ENCODE peak calls at places on chromosomes 4 and X, in seven cellular contexts. One of them, this sample, is unnamed.

GRCh38 chrX:72128183-72128834 is 3.4 kb downstream of the RTL5 start:
- DNase-seq in stimulated activated CD4-positive, alpha-beta T cell treated with anti-CD3 and anti-CD28 coated beads, Interleukin-2, amount 100 ng/mL, for 24 hours: no peak
- DNase-seq in sciatic nerve: no peak
- DNase-seq in NCI-H2107: no peak
- DNase-seq in fibroblast of pulmonary artery: no peak
- DNase-seq in left cardiac atrium: no peak
- DNase-seq in renal cortical epithelial cell: no peak
- DNase-seq in this sample: no peak

GRCh38 chr4:129248621-129249020 is 152.7 kb downstream of the C4orf33 start:
- DNase-seq in left cardiac atrium: no peak
- DNase-seq in stimulated activated CD4-positive, alpha-beta T cell treated with anti-CD3 and anti-CD28 coated beads, Interleukin-2, amount 100 ng/mL, for 24 hours: no peak
- DNase-seq in fibroblast of pulmonary artery: no peak
- DNase-seq in sciatic nerve: no peak
- DNase-seq in renal cortical epithelial cell: no peak
- DNase-seq in NCI-H2107: no peak
- DNase-seq in this sample: no peak

GRCh38 chrX:104566921-104567501 is 1.0 kb downstream of the IL1RAPL2 start:
- DNase-seq in renal cortical epithelial cell: no peak
- DNase-seq in stimulated activated CD4-positive, alpha-beta T cell treated with anti-CD3 and anti-CD28 coated beads, Interleukin-2, amount 100 ng/mL, for 24 hours: no peak
- DNase-seq in left cardiac atrium: no peak
- DNase-seq in NCI-H2107: no peak
- DNase-seq in fibroblast of pulmonary artery: no peak
- DNase-seq in sciatic nerve: no peak
- DNase-seq in this sample: no peak

GRCh38 chrX:19571708-19572107 is 56.4 kb upstream of the MAP3K15 start:
- DNase-seq in NCI-H2107: no peak
- DNase-seq in fibroblast of pulmonary artery: no peak
- DNase-seq in renal cortical epithelial cell: no peak
- DNase-seq in stimulated activated CD4-positive, alpha-beta T cell treated with anti-CD3 and anti-CD28 coated beads, Interleukin-2, amount 100 ng/mL, for 24 hours: no peak
- DNase-seq in left cardiac atrium: no peak
- DNase-seq in sciatic nerve: no peak
- DNase-seq in this sample: no peak

GRCh38 chr4:25307596-25307995 is 5.0 kb upstream of the ZCCHC4 start:
- DNase-seq in NCI-H2107: no peak
- DNase-seq in left cardiac atrium: no peak
- DNase-seq in fibroblast of pulmonary artery: no peak
- DNase-seq in sciatic nerve: no peak
- DNase-seq in stimulated activated CD4-positive, alpha-beta T cell treated with anti-CD3 and anti-CD28 coated beads, Interleukin-2, amount 100 ng/mL, for 24 hours: no peak
- DNase-seq in renal cortical epithelial cell: no peak
- DNase-seq in this sample: no peak

GRCh38 chr4:71729856-71730255 is 54.0 kb downstream of the GC start:
- DNase-seq in stimulated activated CD4-positive, alpha-beta T cell treated with anti-CD3 and anti-CD28 coated beads, Interleukin-2, amount 100 ng/mL, for 24 hours: no peak
- DNase-seq in NCI-H2107: no peak
- DNase-seq in left cardiac atrium: no peak
- DNase-seq in fibroblast of pulmonary artery: no peak
- DNase-seq in sciatic nerve: no peak
- DNase-seq in renal cortical epithelial cell: no peak
- DNase-seq in this sample: no peak

GRCh38 chrX:154476821-154477220 is 2.3 kb downstream of the LAGE3 start:
- DNase-seq in stimulated activated CD4-positive, alpha-beta T cell treated with anti-CD3 and anti-CD28 coated beads, Interleukin-2, amount 100 ng/mL, for 24 hours: no peak
- DNase-seq in sciatic nerve: no peak
- DNase-seq in renal cortical epithelial cell: no peak
- DNase-seq in NCI-H2107: no peak
- DNase-seq in fibroblast of pulmonary artery: no peak
- DNase-seq in left cardiac atrium: no peak
- DNase-seq in this sample: no peak

GRCh38 chr4:158722291-158722916 is 792 bp downstream of the PPID start:
- DNase-seq in left cardiac atrium: no peak
- DNase-seq in renal cortical epithelial cell: peak
- DNase-seq in NCI-H2107: no peak
- DNase-seq in sciatic nerve: no peak
- DNase-seq in stimulated activated CD4-positive, alpha-beta T cell treated with anti-CD3 and anti-CD28 coated beads, Interleukin-2, amount 100 ng/mL, for 24 hours: peak
- DNase-seq in fibroblast of pulmonary artery: peak
- DNase-seq in this sample: no peak

GRCh38 chr4:153792007-153792892 is 3.4 kb upstream of the SFRP2 start:
- DNase-seq in left cardiac atrium: peak
- DNase-seq in NCI-H2107: no peak
- DNase-seq in stimulated activated CD4-positive, alpha-beta T cell treated with anti-CD3 and anti-CD28 coated beads, Interleukin-2, amount 100 ng/mL, for 24 hours: peak
- DNase-seq in renal cortical epithelial cell: peak
- DNase-seq in fibroblast of pulmonary artery: peak
- DNase-seq in sciatic nerve: peak
- DNase-seq in this sample: no peak

GRCh38 chr4:2793920-2794706 is 1.2 kb downstream of the SH3BP2 start:
- DNase-seq in sciatic nerve: peak
- DNase-seq in fibroblast of pulmonary artery: peak
- DNase-seq in NCI-H2107: no peak
- DNase-seq in stimulated activated CD4-positive, alpha-beta T cell treated with anti-CD3 and anti-CD28 coated beads, Interleukin-2, amount 100 ng/mL, for 24 hours: no peak
- DNase-seq in renal cortical epithelial cell: peak
- DNase-seq in left cardiac atrium: peak
- DNase-seq in this sample: peak

GRCh38 chr4:14701896-14702295 is 300.4 kb upstream of the CPEB2 start:
- DNase-seq in stimulated activated CD4-positive, alpha-beta T cell treated with anti-CD3 and anti-CD28 coated beads, Interleukin-2, amount 100 ng/mL, for 24 hours: no peak
- DNase-seq in renal cortical epithelial cell: no peak
- DNase-seq in sciatic nerve: no peak
- DNase-seq in NCI-H2107: no peak
- DNase-seq in fibroblast of pulmonary artery: no peak
- DNase-seq in left cardiac atrium: peak
- DNase-seq in this sample: no peak

GRCh38 chr4:212438-213174 is 88.3 kb downstream of the ZNF718 start:
- DNase-seq in stimulated activated CD4-positive, alpha-beta T cell treated with anti-CD3 and anti-CD28 coated beads, Interleukin-2, amount 100 ng/mL, for 24 hours: no peak
- DNase-seq in sciatic nerve: peak
- DNase-seq in renal cortical epithelial cell: peak
- DNase-seq in left cardiac atrium: peak
- DNase-seq in NCI-H2107: no peak
- DNase-seq in fibroblast of pulmonary artery: peak
- DNase-seq in this sample: no peak